ENCODE peak calls at places on chromosome 12, in four cellular contexts. Y is K562, F is GM12878, A is HepG2. I is an unnamed sample.

GRCh38 chr12:96489392-96490056 is at the start of gene CFAP54:
- DNase-seq in Y (peak), F (peak), A (peak), I (peak)

GRCh38 chr12:3200032-3200617 is 122.9 kb downstream of the TSPAN9 start:
- DNase-seq in Y (no peak), F (no peak), A (no peak), I (peak)

GRCh38 chr12:124655317-124656213 is 88.2 kb upstream of the NCOR2 start:
- DNase-seq in Y (no peak), F (no peak), A (no peak), I (no peak)

GRCh38 chr12:116916122-116916521 is 5.4 kb downstream of the FBXW8 start:
- DNase-seq in Y (no peak), F (no peak), A (peak), I (no peak)

GRCh38 chr12:110936367-110937103 is 16.2 kb upstream of the MYL2 start:
- DNase-seq in Y (no peak), F (no peak), A (no peak), I (no peak)

GRCh38 chr12:90991952-90992465 is 12.8 kb downstream of the EPYC start:
- DNase-seq in Y (no peak), F (no peak), A (no peak), I (no peak)

GRCh38 chr12:50747817-50748216 is 16.1 kb upstream of the ATF1 start:
- DNase-seq in Y (no peak), F (no peak), A (no peak), I (no peak)

GRCh38 chr12:69630191-69630590 is 19.5 kb upstream of the LRRC10 start:
- DNase-seq in Y (no peak), F (no peak), A (peak), I (no peak)

GRCh38 chr12:72201457-72201856 is 70.7 kb upstream of the TRHDE start:
- DNase-seq in Y (no peak), F (no peak), A (no peak), I (no peak)

GRCh38 chr12:47799357-47799955 is 20.2 kb downstream of the HDAC7 start:
- DNase-seq in Y (no peak), F (no peak), A (no peak), I (no peak)

GRCh38 chr12:131892711-131893604 is 1.5 kb upstream of the ULK1 start:
- DNase-seq in Y (no peak), F (no peak), A (no peak), I (no peak)

GRCh38 chr12:116186482-116187157 is 90.9 kb downstream of the MED13L start:
- DNase-seq in Y (no peak), F (no peak), A (peak), I (no peak)

GRCh38 chr12:15918066-15918465 is 6.9 kb downstream of the DERA start:
- DNase-seq in Y (no peak), F (no peak), A (no peak), I (no peak)

GRCh38 chr12:2258035-2258434 is 205.2 kb downstream of the CACNA1C start:
- DNase-seq in Y (no peak), F (no peak), A (no peak), I (no peak)

GRCh38 chr12:127809236-127809635 is 457.7 kb upstream of the TMEM132C start:
- DNase-seq in Y (no peak), F (no peak), A (no peak), I (no peak)

GRCh38 chr12:7403466-7403865 is 40.5 kb downstream of the CD163L1 start:
- DNase-seq in Y (no peak), F (no peak), A (peak), I (no peak)

GRCh38 chr12:65965358-65965757 is 141.1 kb downstream of the HMGA2 start:
- DNase-seq in Y (no peak), F (no peak), A (no peak), I (peak)

GRCh38 chr12:19412844-19413243 is 26.4 kb upstream of the AEBP2 start:
- DNase-seq in Y (no peak), F (no peak), A (no peak), I (no peak)

GRCh38 chr12:49622501-49623141 is 740 bp upstream of the PRPF40B start:
- DNase-seq in Y (no peak), F (peak), A (no peak), I (peak)

GRCh38 chr12:5220835-5221234 is 177.2 kb downstream of the KCNA5 start:
- DNase-seq in Y (no peak), F (no peak), A (no peak), I (no peak)

GRCh38 chr12:42483534-42483857 is 106.0 kb downstream of the PRICKLE1 start:
- DNase-seq in Y (peak), F (no peak), A (no peak), I (peak)

GRCh38 chr12:42484996-42485395 is 104.5 kb downstream of the PRICKLE1 start:
- DNase-seq in Y (no peak), F (no peak), A (no peak), I (no peak)

GRCh38 chr12:42482820-42483533 is 106.6 kb downstream of the PRICKLE1 start:
- DNase-seq in Y (peak), F (no peak), A (peak), I (peak)

GRCh38 chr12:42481368-42481767 is 108.2 kb downstream of the PRICKLE1 start:
- DNase-seq in Y (no peak), F (no peak), A (no peak), I (no peak)

GRCh38 chr12:42482086-42482819 is 107.3 kb downstream of the PRICKLE1 start:
- DNase-seq in Y (no peak), F (no peak), A (peak), I (no peak)
- TF ChIP-seq FOXK2 in Y (no peak), F (no peak), A (no peak), I (no peak)

DNA sequence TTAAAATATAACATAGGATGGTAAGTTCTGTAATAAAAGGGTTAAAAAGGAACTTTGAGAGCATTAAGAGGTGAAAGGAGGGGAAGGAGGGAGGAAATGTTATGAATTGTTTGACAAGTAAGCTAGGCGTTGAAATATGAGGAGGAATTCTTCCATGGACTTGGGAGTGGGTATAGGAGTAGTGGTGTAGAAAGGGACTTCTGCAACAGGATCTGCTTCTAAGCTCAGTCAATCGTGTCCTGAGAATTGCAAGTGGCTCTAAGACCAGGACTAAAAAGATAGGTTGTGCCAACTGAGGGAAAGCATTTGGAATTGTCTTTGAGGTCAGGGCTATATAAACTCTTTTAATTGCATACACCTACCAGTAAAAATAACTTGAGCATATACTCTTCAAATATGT is 74.1 kb upstream of the SLC38A2 start:
- DNase-seq in Y (no peak), F (no peak), A (no peak), I (no peak)
- TF ChIP-seq FOXK2 in Y (no peak), F (no peak), A (no peak), I (no peak)

DNA sequence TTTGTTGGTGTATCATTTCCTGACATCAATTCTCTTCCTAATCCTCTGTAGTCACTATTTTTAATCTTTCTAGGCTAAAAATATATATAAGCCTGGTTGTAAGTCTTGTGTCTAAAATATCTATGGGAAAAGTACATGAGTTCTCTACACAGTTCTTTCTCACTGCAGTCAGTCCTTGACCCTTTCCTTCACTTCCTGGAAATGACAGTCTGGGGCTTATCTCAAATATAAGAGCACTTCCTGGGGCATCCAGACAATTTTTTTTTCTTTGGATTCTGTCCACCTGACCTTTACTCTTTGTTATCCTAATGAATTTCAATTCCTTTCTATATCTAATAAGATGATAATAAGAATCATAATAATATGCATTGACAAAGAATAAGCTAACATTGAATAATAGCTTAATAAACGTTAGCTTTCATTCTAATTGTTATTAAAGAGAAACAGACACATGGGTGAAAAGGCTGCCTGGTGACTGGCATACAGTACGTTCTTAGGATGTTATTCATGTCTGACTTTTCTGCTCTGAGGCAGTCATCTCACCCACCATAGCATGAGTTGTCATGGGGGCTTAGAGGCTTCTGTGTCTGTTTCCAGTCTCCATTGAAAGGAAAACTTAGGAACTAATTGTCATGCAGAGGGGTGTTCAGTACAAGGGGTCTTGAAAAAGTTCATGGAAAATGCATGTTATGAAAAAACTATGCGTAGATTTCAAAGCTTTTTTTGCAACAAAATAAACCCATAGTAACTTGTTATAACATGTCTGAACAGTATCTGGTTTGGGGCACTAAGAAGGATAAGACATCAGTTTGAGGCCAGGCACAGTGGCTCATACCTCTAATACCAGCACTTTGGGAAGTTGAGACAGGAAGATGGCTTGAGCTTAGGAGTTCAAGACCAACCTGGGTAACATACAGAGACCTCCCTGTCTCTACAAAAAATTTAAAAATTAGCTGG is 66.2 kb upstream of the DNM1L start:
- DNase-seq in Y (no peak), F (no peak), A (no peak), I (no peak)
- TF ChIP-seq FOXK2 in Y (no peak), F (no peak), A (no peak), I (no peak)

GRCh38 chr12:113340061-113340460 is 5.2 kb upstream of the SLC8B1 start:
- DNase-seq in Y (no peak), F (no peak), A (no peak), I (no peak)
- TF ChIP-seq FOXK2 in Y (no peak), F (no peak), A (no peak), I (no peak)

DNA sequence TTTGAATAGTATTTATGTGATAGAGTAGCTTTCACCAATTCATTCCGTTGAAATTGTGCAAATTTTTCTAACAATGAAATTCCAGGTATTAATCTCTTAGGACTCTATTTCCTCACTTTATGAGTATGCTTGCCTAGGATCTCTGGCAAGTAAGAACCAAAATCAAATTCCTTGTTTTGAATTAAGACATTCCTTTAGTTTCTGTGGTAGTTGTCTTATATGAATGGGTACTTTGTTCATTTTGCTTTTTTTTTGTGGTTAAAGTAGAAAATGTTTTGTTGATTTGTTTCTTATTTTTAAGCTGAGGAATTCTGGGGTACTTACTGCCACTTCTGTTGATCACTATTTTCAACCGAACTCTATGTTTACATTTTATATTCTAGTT is 59.8 kb downstream of the KITLG start:
- DNase-seq in Y (no peak), F (no peak), A (no peak), I (no peak)
- TF ChIP-seq FOXK2 in Y (no peak), F (no peak), A (no peak), I (no peak)

GRCh38 chr12:108821407-108822397 is 35.7 kb downstream of the SSH1 start:
- DNase-seq in Y (no peak), F (no peak), A (no peak), I (no peak)
- TF ChIP-seq FOXK2 in Y (no peak), F (no peak), A (no peak), I (no peak)

GRCh38 chr12:70756791-70757190 is 119.6 kb upstream of the PTPRB start:
- DNase-seq in Y (no peak), F (no peak), A (no peak), I (no peak)

GRCh38 chr12:70754330-70754741 is 117.1 kb upstream of the PTPRB start:
- DNase-seq in Y (peak), F (no peak), A (no peak), I (no peak)

GRCh38 chr12:70758494-70758845 is 121.2 kb upstream of the PTPRB start:
- DNase-seq in Y (no peak), F (no peak), A (no peak), I (no peak)

GRCh38 chr12:70757830-70758493 is 120.7 kb upstream of the PTPRB start:
- DNase-seq in Y (peak), F (no peak), A (no peak), I (no peak)

DNA sequence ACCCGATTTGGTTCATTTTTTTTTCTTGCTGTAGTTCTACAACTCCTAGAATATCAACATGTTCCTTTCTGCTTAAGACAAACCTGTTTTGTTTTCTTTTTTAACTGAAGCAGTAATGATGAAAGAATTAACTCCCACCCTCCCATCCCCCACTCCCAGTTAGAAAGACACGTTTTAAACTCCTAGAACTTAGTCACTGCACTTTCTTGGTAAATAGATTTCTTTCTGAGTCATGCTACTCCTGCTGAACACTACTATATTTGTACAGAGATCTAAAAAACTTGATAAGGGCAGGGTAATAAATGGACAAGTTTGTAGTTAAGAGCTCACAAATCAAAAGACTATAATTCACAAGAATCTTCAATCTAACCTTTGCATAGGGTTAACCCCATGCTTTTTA is 118.9 kb upstream of the PTPRB start:
- DNase-seq in Y (peak), F (no peak), A (no peak), I (no peak)
- TF ChIP-seq FOXK2 in Y (peak), F (no peak), A (no peak), I (no peak)

DNA sequence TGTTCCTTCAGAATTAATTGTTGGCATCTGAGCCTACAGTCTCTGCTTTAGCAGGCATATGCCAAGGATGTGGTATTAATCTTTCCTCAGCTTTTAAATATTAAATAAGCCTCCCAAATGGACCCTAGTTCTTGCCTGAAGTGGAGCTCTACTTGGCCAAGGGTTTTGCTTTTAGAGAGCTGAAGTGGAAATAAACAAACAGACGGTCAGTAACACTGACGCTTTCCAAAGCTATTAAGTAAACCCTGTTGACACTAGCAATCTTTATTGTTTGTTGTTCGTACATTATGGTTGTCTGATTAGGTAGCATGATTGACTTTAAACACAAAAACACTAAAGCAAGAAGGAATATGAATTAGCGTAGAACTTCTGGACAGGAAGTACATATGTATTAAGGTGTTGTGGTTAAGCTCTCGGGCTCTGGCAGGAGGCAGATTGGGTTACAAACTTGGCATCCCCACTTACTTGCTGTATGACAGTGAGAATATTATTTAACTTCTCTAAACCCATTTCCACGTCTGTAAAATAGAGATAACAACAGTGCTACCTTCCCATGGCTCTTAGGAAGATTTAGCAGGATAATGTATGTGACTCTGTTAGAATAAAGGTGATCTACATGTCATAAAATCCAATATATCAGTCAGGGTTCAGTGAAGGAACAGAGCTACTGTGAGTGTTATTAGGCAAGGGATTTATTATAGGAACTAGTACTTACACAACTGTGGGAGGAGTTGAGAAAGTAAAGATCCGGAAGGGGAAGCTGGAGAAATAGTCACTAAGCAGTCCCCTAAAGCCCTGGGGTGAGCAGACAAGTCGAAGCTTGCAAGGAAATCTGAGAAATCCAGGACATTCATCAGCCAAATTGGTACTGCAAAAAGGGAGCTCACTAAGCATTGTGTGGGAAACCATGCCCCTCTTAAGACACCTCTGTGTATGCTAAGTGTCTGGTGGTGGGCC is 92.2 kb upstream of the ATF7IP start:
- DNase-seq in Y (no peak), F (no peak), A (no peak), I (no peak)
- TF ChIP-seq FOXK2 in Y (no peak), F (no peak), A (no peak), I (no peak)